ENCODE peak calls at places on chromosome 1, in six cellular contexts. V is Calu3, S is RWPE1, Z is mucosa of descending colon, G is uterus, P is fibroblast of lung. U is an unnamed sample.

GRCh38 chr1:9787702-9788101 is 36.1 kb downstream of the CLSTN1 start:
- DNase-seq in S (no peak), G (no peak), Z (peak; percentile 44), P (no peak), V (no peak), U (no peak)

GRCh38 chr1:99935534-99935933 is 34.3 kb upstream of the SLC35A3 start:
- DNase-seq in P (no peak), V (no peak), G (no peak), Z (no peak), S (no peak), U (no peak)

GRCh38 chr1:217342105-217342504 is 288.8 kb downstream of the GPATCH2 start:
- DNase-seq in P (no peak), S (no peak), G (no peak), Z (no peak), V (no peak), U (no peak)

GRCh38 chr1:151047591-151047924 is at the start of gene C1orf56:
- DNase-seq in Z (peak; percentile 70), V (peak; percentile 72), G (peak; percentile 85), S (peak; percentile 58), P (peak; percentile 66), U (peak; percentile 89)

GRCh38 chr1:114130846-114131525 is 22.7 kb downstream of the SYT6 start:
- DNase-seq in V (no peak), G (no peak), Z (no peak), S (no peak), P (no peak), U (no peak)

GRCh38 chr1:185534806-185535205 is 199.4 kb upstream of the HMCN1 start:
- DNase-seq in V (no peak), S (no peak), P (no peak), G (no peak), Z (no peak), U (no peak)

GRCh38 chr1:109255673-109256072 is 6.3 kb downstream of the CELSR2 start:
- DNase-seq in Z (no peak), V (no peak), G (no peak), S (no peak), P (no peak), U (no peak)

GRCh38 chr1:40258445-40258769 is 371 bp downstream of the ZMPSTE24 start:
- DNase-seq in G (no peak), V (no peak), S (no peak), Z (no peak), P (peak; percentile 25), U (no peak)

DNA sequence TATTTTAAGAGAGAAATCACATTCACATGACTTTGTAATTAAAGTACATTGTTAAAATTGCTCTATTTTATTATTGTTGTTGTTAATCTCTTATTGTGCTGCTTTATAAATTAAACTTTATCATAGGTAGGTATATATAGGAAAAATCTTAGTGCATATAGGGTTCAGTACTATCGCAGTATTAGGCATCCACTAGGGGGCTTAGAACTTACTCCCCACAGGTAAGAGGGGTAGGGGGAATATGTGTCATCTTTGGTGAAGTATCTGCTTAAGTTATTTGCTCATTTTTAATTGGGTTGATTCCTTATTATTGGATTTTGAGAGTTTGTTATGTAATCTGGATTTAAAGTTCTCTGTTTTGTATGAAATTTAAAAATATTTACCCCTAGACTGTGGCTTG is 385.2 kb downstream of the DUSP10 start:
- DNase-seq in S (no peak), G (no peak), V (no peak), Z (no peak), P (no peak), U (no peak)
- TF ChIP-seq CTCF in S (no peak), G (no peak), V (no peak), Z (no peak), P (no peak), U (no peak)

GRCh38 chr1:203346060-203346754 is 4.7 kb downstream of the FMOD start:
- DNase-seq in V (no peak), Z (no peak), G (peak; percentile 46), P (no peak), S (no peak), U (no peak)
- TF ChIP-seq CTCF in V (no peak), Z (no peak), G (no peak), P (no peak), S (no peak), U (peak; percentile 34)

DNA sequence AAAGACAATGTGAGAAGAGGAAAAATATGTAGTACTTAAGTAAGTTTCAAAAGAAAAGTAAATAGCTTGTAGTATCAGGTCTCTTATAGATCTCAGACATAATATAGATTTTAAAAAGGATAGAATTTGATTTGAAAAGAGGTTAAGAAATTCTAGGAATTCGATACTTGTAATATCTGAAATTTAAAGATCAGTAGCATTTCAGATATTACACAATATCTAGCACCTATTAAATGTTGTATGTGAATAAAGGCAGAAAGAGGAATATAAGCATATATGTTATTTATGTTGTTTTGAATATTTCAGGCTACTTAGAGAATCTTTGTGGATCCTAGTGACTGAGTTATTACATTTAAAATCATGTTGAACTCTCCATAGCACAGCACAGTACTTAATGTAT is 35.0 kb upstream of the METTL18 start:
- DNase-seq in V (no peak), Z (no peak), S (no peak), G (no peak), P (no peak), U (no peak)
- TF ChIP-seq CTCF in V (no peak), Z (no peak), S (no peak), G (no peak), P (no peak), U (no peak)

DNA sequence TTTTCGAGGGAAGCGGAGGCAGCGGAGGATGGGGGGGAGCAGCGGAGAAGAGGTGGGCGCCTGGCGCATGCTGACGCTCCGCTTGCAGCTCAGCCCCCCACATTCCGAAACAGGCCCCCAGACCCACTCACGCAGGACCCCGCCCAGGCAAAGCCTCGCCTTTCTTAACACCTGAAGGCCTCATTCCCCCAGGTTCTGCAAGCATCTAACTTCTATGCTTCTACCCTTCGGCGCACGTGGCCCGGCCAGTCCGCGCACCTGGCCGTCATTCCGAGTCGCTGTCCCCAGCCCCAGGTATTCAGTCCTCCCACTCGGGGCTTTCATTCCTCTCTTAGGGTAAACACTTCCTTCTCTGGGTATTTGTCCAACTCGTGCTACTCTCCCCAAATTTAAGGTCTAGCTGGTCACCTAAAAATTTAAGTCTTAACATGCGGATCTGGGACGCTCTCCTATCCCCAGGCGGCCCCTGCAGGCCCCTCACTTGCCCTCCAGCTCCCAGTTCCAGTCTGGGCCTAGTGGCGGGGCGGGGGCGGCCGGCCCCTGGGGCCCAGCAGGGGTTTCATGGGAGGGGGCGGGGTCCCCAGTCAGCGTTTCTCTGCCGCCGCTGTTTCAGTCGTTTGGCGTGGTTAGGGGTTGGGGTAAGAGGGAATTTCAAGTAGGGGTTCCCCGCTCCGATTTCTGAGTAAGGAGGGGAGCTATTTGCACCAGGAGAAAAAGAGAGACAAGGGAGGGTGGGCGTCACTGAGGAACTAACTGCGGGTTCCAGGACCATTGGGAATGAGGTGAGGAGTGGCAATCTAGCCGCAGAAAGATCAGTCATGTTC is 2.7 kb upstream of the ZBTB7B start:
- DNase-seq in Z (peak; percentile 59), V (peak; percentile 59), S (no peak), G (peak; percentile 49), P (no peak), U (no peak)
- TF ChIP-seq CTCF in Z (no peak), V (no peak), S (no peak), G (no peak), P (no peak), U (no peak)

GRCh38 chr1:31368611-31369107 is 4.2 kb downstream of the FABP3 start:
- DNase-seq in S (no peak), P (no peak), V (no peak), G (peak; percentile 24), Z (no peak), U (no peak)
- TF ChIP-seq CTCF in S (no peak), P (no peak), V (no peak), G (no peak), Z (no peak), U (no peak)

DNA sequence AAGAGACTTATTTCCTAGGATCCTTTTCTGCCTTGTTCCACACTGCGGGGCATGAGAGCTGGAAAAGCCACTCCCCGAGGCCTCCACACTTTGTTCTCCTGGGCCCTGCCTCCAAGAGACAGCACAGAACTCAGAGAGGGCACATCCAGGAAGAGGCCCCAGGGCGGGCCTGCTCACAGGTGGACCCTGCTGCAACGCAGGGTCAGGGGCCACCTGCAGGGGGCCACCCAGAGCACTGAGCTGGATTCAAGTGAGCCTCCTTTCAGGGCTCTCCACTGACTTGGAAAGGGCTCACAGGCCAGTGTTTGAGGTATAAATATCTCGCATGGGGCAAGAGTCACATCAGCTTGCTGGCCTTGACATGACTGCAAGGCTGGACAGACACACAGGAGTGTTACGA is 4.8 kb downstream of the RGS16 start:
- DNase-seq in P (no peak), G (no peak), V (peak; percentile 31), S (no peak), Z (no peak), U (no peak)
- TF ChIP-seq CTCF in P (peak; percentile 14), G (no peak), V (peak; percentile 49), S (no peak), Z (no peak), U (no peak)

GRCh38 chr1:1754051-1754815 is 24.0 kb downstream of the NADK start:
- DNase-seq in Z (no peak), S (no peak), G (no peak), P (no peak), V (no peak), U (no peak)

GRCh38 chr1:1752190-1752589 is 26.1 kb downstream of the NADK start:
- DNase-seq in S (no peak), G (no peak), Z (no peak), V (no peak), P (no peak), U (no peak)

GRCh38 chr1:1755426-1755825 is 22.8 kb downstream of the NADK start:
- DNase-seq in P (no peak), Z (no peak), V (no peak), G (no peak), S (no peak), U (no peak)

GRCh38 chr1:1753607-1754005 is 24.7 kb downstream of the NADK start:
- DNase-seq in V (no peak), G (no peak), P (no peak), S (no peak), Z (no peak), U (no peak)

GRCh38 chr1:1752671-1753606 is 25.3 kb downstream of the NADK start:
- DNase-seq in S (no peak), Z (no peak), V (no peak), G (no peak), P (no peak), U (no peak)
- TF ChIP-seq CTCF in S (no peak), Z (no peak), V (no peak), G (no peak), P (no peak), U (no peak)

GRCh38 chr1:11272842-11273594 is at the start of gene UBIAD1:
- DNase-seq in V (peak; percentile 71), S (peak; percentile 93), Z (peak; percentile 83), G (peak; percentile 80), P (peak; percentile 89), U (peak; percentile 94)

GRCh38 chr1:11273595-11274234 is 717 bp downstream of the UBIAD1 start:
- DNase-seq in Z (no peak), G (no peak), V (no peak), P (no peak), S (no peak), U (no peak)

DNA sequence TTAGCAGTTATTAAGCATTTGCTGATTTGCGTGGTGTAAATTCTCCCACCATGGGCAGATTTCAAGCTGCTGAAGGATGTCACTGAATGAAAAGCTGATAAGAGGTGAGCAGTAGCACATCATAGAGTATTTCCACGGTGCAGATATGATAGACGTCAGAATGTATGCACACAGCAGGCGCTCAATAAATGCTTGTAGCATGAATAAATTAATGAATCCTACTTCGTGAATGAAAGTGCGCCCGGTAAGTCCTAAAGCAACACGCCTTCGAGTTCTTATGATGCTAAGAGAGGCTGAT is 505 bp upstream of the UBIAD1 start:
- DNase-seq in S (no peak), V (no peak), G (no peak), P (no peak), Z (no peak), U (no peak)
- TF ChIP-seq CTCF in S (no peak), V (no peak), G (no peak), P (no peak), Z (no peak), U (peak; percentile 27)

U was measured in osteocyte.